ENCODE peak calls at places on chromosomes 16 and 17, in six cellular contexts. One of them, this sample, is unnamed.

GRCh38 chr16:87602821-87603683 is 744 bp downstream of the JPH3 start:
- DNase-seq in prostate gland: no peak
- DNase-seq in heart left ventricle: peak; percentile 56
- DNase-seq in esophagus squamous epithelium: no peak
- DNase-seq in ovary: no peak
- DNase-seq in uterus: no peak
- DNase-seq in this sample: no peak

GRCh38 chr17:4483012-4483840 is 15.5 kb upstream of the SPNS2 start:
- DNase-seq in ovary: no peak
- DNase-seq in heart left ventricle: no peak
- DNase-seq in prostate gland: no peak
- DNase-seq in esophagus squamous epithelium: no peak
- DNase-seq in uterus: no peak
- DNase-seq in this sample: peak; percentile 66

GRCh38 chr17:21125862-21126261 is 902 bp upstream of the DHRS7B start:
- DNase-seq in heart left ventricle: no peak
- DNase-seq in uterus: no peak
- DNase-seq in ovary: no peak
- DNase-seq in prostate gland: no peak
- DNase-seq in esophagus squamous epithelium: no peak
- DNase-seq in this sample: no peak

GRCh38 chr16:84228321-84228838 is 11.4 kb downstream of the KCNG4 start:
- DNase-seq in esophagus squamous epithelium: no peak
- DNase-seq in prostate gland: no peak
- DNase-seq in uterus: peak; percentile 78
- DNase-seq in ovary: peak; percentile 81
- DNase-seq in heart left ventricle: peak; percentile 84
- DNase-seq in this sample: peak; percentile 15

GRCh38 chr16:84992700-84993075 is 18.6 kb downstream of the ZDHHC7 start:
- DNase-seq in ovary: no peak
- DNase-seq in prostate gland: no peak
- DNase-seq in uterus: no peak
- DNase-seq in heart left ventricle: no peak
- DNase-seq in esophagus squamous epithelium: no peak
- DNase-seq in this sample: no peak

GRCh38 chr16:47461598-47462266 is 601 bp downstream of the PHKB start:
- DNase-seq in uterus: no peak
- DNase-seq in esophagus squamous epithelium: no peak
- DNase-seq in prostate gland: peak; percentile 27
- DNase-seq in heart left ventricle: no peak
- DNase-seq in ovary: no peak
- DNase-seq in this sample: peak; percentile 26

GRCh38 chr17:58421711-58422110 is 4.4 kb upstream of the RNF43 start:
- DNase-seq in uterus: no peak
- DNase-seq in heart left ventricle: no peak
- DNase-seq in esophagus squamous epithelium: no peak
- DNase-seq in prostate gland: no peak
- DNase-seq in ovary: no peak
- DNase-seq in this sample: no peak

GRCh38 chr16:67264277-67264676 is 15.1 kb upstream of the PLEKHG4 start:
- DNase-seq in prostate gland: no peak
- DNase-seq in ovary: no peak
- DNase-seq in heart left ventricle: no peak
- DNase-seq in uterus: no peak
- DNase-seq in esophagus squamous epithelium: no peak
- DNase-seq in this sample: no peak

GRCh38 chr17:18951941-18952842 is at the start of gene SLC5A10:
- DNase-seq in esophagus squamous epithelium: no peak
- DNase-seq in heart left ventricle: no peak
- DNase-seq in ovary: no peak
- DNase-seq in uterus: no peak
- DNase-seq in prostate gland: no peak
- DNase-seq in this sample: no peak

GRCh38 chr16:85010931-85011845 is at the start of gene ZDHHC7:
- DNase-seq in esophagus squamous epithelium: no peak
- DNase-seq in heart left ventricle: peak; percentile 95
- DNase-seq in ovary: peak; percentile 91
- DNase-seq in uterus: peak; percentile 83
- DNase-seq in prostate gland: peak; percentile 82
- DNase-seq in this sample: peak; percentile 90

GRCh38 chr17:67517335-67517734 is 140.3 kb downstream of the PITPNC1 start:
- DNase-seq in esophagus squamous epithelium: no peak
- DNase-seq in uterus: no peak
- DNase-seq in heart left ventricle: no peak
- DNase-seq in ovary: no peak
- DNase-seq in prostate gland: no peak
- DNase-seq in this sample: no peak

GRCh38 chr17:7445011-7445927 is at the start of gene CHRNB1:
- DNase-seq in ovary: peak; percentile 57
- DNase-seq in uterus: peak; percentile 60
- DNase-seq in prostate gland: no peak
- DNase-seq in heart left ventricle: peak; percentile 89
- DNase-seq in esophagus squamous epithelium: no peak
- DNase-seq in this sample: peak; percentile 91

GRCh38 chr17:79192503-79193500 is 118.2 kb downstream of the ENGASE start:
- DNase-seq in heart left ventricle: no peak
- DNase-seq in prostate gland: peak; percentile 8
- DNase-seq in ovary: peak; percentile 40
- DNase-seq in esophagus squamous epithelium: no peak
- DNase-seq in uterus: no peak
- DNase-seq in this sample: no peak

GRCh38 chr17:78322858-78323455 is 36.9 kb downstream of the SOCS3 start:
- DNase-seq in heart left ventricle: peak; percentile 83
- DNase-seq in esophagus squamous epithelium: no peak
- DNase-seq in prostate gland: no peak
- DNase-seq in uterus: peak; percentile 64
- DNase-seq in ovary: no peak
- DNase-seq in this sample: peak; percentile 34

GRCh38 chr16:27319257-27319965 is 5.6 kb downstream of the IL4R start:
- DNase-seq in heart left ventricle: no peak
- DNase-seq in prostate gland: no peak
- DNase-seq in esophagus squamous epithelium: no peak
- DNase-seq in ovary: no peak
- DNase-seq in uterus: peak; percentile 19
- DNase-seq in this sample: no peak

GRCh38 chr17:30450125-30451027 is 26.8 kb upstream of the GOSR1 start:
- DNase-seq in ovary: no peak
- DNase-seq in esophagus squamous epithelium: no peak
- DNase-seq in uterus: no peak
- DNase-seq in heart left ventricle: no peak
- DNase-seq in prostate gland: no peak
- DNase-seq in this sample: no peak

GRCh38 chr16:88654363-88655052 is 3.7 kb upstream of the CYBA start:
- DNase-seq in uterus: no peak
- DNase-seq in ovary: no peak
- DNase-seq in prostate gland: no peak
- DNase-seq in heart left ventricle: no peak
- DNase-seq in esophagus squamous epithelium: no peak
- DNase-seq in this sample: no peak

GRCh38 chr16:4330277-4330882 is 14.5 kb downstream of the GLIS2 start:
- DNase-seq in ovary: peak; percentile 86
- DNase-seq in uterus: peak; percentile 81
- DNase-seq in esophagus squamous epithelium: no peak
- DNase-seq in prostate gland: peak; percentile 69
- DNase-seq in heart left ventricle: peak; percentile 93
- DNase-seq in this sample: peak; percentile 83

GRCh38 chr17:28276011-28276410 is 43.0 kb upstream of the TMEM97 start:
- DNase-seq in prostate gland: no peak
- DNase-seq in esophagus squamous epithelium: no peak
- DNase-seq in ovary: no peak
- DNase-seq in uterus: no peak
- DNase-seq in heart left ventricle: no peak
- DNase-seq in this sample: no peak

GRCh38 chr16:4334724-4335495 is 16.2 kb downstream of the PAM16 start:
- DNase-seq in heart left ventricle: no peak
- DNase-seq in prostate gland: no peak
- DNase-seq in uterus: no peak
- DNase-seq in esophagus squamous epithelium: no peak
- DNase-seq in ovary: no peak
- DNase-seq in this sample: no peak

GRCh38 chr16:90084215-90084614 is 7.1 kb upstream of the PRDM7 start:
- DNase-seq in heart left ventricle: no peak
- DNase-seq in ovary: no peak
- DNase-seq in prostate gland: no peak
- DNase-seq in esophagus squamous epithelium: no peak
- DNase-seq in uterus: no peak
- DNase-seq in this sample: no peak

GRCh38 chr16:67546091-67546501 is 16.2 kb upstream of the CTCF start:
- DNase-seq in prostate gland: no peak
- DNase-seq in heart left ventricle: no peak
- DNase-seq in esophagus squamous epithelium: no peak
- DNase-seq in uterus: no peak
- DNase-seq in ovary: no peak
- DNase-seq in this sample: no peak

GRCh38 chr17:41258406-41258805 is 3.2 kb downstream of the KRTAP9-9 start:
- DNase-seq in uterus: no peak
- DNase-seq in prostate gland: no peak
- DNase-seq in heart left ventricle: no peak
- DNase-seq in esophagus squamous epithelium: no peak
- DNase-seq in ovary: no peak
- DNase-seq in this sample: no peak

GRCh38 chr17:67019126-67019507 is 25.2 kb upstream of the CACNG1 start:
- DNase-seq in uterus: no peak
- DNase-seq in heart left ventricle: no peak
- DNase-seq in ovary: no peak
- DNase-seq in prostate gland: no peak
- DNase-seq in esophagus squamous epithelium: no peak
- DNase-seq in this sample: no peak

DNA sequence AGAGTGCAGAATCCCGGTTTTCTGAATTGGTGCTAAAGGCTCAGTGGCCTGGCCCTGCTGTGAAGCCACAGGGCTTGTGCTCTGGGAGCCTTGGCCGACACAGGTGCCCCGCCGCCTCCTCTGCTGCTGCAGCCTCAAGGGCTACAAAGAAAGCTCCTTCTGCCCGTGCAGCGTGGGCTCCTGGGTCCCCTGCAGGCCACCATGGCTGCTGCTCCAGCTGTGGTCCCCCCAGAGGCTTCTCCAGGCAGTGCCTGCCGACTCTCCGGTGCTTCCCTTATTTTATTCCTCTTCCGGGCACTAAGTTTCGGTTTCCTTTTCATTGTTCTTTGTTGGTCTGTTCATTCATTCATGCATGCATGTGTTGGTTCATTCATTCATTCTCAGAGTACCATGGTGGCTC is 53.1 kb downstream of the CMIP start:
- DNase-seq in esophagus squamous epithelium: no peak
- DNase-seq in ovary: no peak
- DNase-seq in prostate gland: no peak
- DNase-seq in heart left ventricle: no peak
- DNase-seq in uterus: no peak
- DNase-seq in this sample: no peak
- TF ChIP-seq CTCF in esophagus squamous epithelium: no peak
- TF ChIP-seq CTCF in ovary: no peak
- TF ChIP-seq CTCF in prostate gland: no peak
- TF ChIP-seq CTCF in heart left ventricle: peak; percentile 23
- TF ChIP-seq CTCF in uterus: no peak
- TF ChIP-seq CTCF in this sample: peak; percentile 62

DNA sequence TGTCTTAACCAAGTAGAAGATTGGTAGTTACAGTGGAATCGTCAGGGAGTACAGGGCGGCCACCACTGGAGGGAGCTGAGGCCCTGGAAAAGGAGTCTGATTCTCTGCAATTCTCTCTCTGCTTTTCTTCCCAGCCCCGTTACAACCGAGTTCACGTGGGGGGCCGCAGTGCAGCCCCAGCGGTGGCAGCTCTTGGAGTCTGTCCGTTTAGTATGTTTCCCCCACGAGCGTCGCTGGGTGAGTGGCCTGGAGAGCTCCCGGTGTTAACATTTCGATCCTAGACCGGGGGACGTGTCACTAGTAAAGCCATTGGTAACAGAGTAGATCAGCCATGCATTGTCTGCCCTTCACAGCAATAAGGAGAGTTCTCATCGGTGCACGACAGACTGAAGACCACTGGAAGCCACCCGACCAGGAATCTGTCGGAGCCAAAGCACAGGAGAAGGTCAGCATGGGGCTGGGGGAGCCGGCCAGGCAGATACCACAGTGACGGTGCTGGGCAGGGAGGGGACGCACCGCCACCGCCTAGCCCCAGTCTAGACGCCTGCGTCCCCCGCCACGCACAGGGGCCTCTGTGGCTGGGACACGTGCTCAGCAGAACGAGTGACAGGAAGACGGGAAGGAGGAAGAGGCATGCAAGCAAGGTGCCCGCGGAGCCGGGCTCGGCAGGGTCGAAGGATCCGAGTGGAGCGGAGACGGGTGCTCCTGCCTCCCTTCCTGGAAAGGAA is 15.7 kb downstream of the SLC16A3 start:
- DNase-seq in uterus: peak; percentile 71
- DNase-seq in esophagus squamous epithelium: no peak
- DNase-seq in ovary: no peak
- DNase-seq in heart left ventricle: peak; percentile 56
- DNase-seq in prostate gland: no peak
- DNase-seq in this sample: peak; percentile 34
- TF ChIP-seq POLR2A in uterus: no peak
- TF ChIP-seq POLR2A in esophagus squamous epithelium: no peak
- TF ChIP-seq POLR2A in ovary: no peak
- TF ChIP-seq POLR2A in heart left ventricle: no peak
- TF ChIP-seq POLR2A in prostate gland: no peak
- TF ChIP-seq POLR2A in this sample: no peak

GRCh38 chr17:11296994-11297393 is 56.0 kb downstream of the SHISA6 start:
- DNase-seq in uterus: no peak
- DNase-seq in ovary: no peak
- DNase-seq in heart left ventricle: no peak
- DNase-seq in esophagus squamous epithelium: no peak
- DNase-seq in prostate gland: no peak
- DNase-seq in this sample: no peak
- TF ChIP-seq CTCF in uterus: no peak
- TF ChIP-seq CTCF in ovary: no peak
- TF ChIP-seq CTCF in heart left ventricle: no peak
- TF ChIP-seq CTCF in esophagus squamous epithelium: no peak
- TF ChIP-seq CTCF in prostate gland: peak; percentile 46
- TF ChIP-seq CTCF in this sample: no peak

DNA sequence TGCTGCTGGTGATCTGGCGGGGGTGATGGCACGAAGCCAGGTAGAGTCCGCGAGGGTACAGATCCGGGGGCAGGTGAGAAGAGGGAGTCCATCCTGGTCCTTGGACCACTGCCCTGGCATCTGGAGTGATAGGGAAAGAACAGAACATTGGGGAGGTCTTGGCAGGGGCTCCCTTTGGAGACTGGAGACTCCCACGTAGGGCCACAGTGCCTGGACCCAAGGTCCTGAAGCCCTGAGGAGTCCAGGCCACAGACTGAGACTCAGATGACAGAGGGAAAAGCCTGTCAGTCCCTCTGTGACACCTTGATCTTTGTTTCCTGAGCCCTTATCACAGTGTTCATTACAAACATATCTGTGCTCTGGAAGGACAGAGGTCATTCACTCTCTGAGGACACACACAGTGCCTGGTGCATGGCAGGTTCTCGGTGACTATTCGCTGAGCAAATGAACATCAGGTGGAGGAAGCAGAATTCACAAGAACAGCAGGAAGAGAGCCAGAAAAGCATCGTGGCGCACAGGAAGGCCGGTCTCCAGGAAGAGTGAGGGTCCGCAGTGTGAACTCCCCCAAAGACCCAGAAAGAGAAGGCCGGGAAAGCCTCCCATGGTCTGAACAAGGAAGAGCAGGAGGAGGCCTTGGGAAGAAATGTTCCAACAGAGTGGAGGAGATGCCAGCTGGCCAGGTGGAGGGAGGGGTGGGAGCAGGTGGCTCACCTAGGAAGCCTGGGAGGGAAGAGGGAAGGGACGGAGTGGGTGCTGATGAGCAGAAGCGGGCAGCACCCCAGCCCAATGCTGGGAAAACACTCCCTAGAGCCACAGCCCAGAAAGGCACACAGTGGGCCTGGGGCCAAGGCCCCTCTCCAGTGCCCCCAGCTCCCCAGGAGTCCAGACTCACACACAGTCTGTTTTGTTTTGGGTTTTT is 20.5 kb downstream of the PEMT start:
- DNase-seq in heart left ventricle: no peak
- DNase-seq in esophagus squamous epithelium: no peak
- DNase-seq in prostate gland: no peak
- DNase-seq in ovary: peak; percentile 78
- DNase-seq in uterus: no peak
- DNase-seq in this sample: no peak
- TF ChIP-seq POLR2A in heart left ventricle: no peak
- TF ChIP-seq POLR2A in esophagus squamous epithelium: no peak
- TF ChIP-seq POLR2A in prostate gland: no peak
- TF ChIP-seq POLR2A in ovary: no peak
- TF ChIP-seq POLR2A in uterus: no peak
- TF ChIP-seq POLR2A in this sample: no peak

This sample was measured in transverse colon.